ENCODE peak calls at places on chromosome 20, in nine cellular contexts. Z, C, N, V, G, U, T, L and E are unnamed samples. For H3K36me3, the result is how much of the 10 kb centered on the place peaks cover.

GRCh38 chr20:58470336-58470978 is 44.7 kb downstream of the APCDD1L start:
- DNase-seq in L (no peak), T (no peak), G (no peak), Z (no peak), N (no peak), U (no peak), C (no peak), V (no peak), E (no peak)

GRCh38 chr20:44552950-44553908 is 29.1 kb upstream of the PKIG start:
- DNase-seq in Z (no peak), N (peak), V (peak), C (no peak), U (no peak), L (no peak), T (peak), G (no peak), E (no peak)

GRCh38 chr20:20096421-20096820 is 44.1 kb downstream of the CFAP61 start:
- DNase-seq in T (no peak), C (no peak), U (no peak), N (no peak), G (no peak), Z (no peak), V (peak), L (no peak), E (no peak)

GRCh38 chr20:49276201-49276894 is 1.5 kb downstream of the ZNFX1 start:
- DNase-seq in L (peak), N (no peak), G (no peak), U (no peak), V (peak), T (peak), C (peak), Z (peak), E (no peak)

GRCh38 chr20:3383878-3384495 is 23.5 kb downstream of the DNAAF9 start:
- DNase-seq in T (no peak), U (no peak), C (no peak), Z (no peak), L (no peak), G (no peak), V (no peak), N (no peak), E (no peak)

GRCh38 chr20:48469026-48469425 is 358.8 kb downstream of the PREX1 start:
- DNase-seq in T (no peak), V (no peak), L (no peak), G (no peak), C (no peak), U (no peak), N (no peak), Z (no peak), E (no peak)

GRCh38 chr20:5504061-5504739 is 187.4 kb upstream of the PROKR2 start:
- DNase-seq in G (no peak), T (peak), C (peak), U (peak), Z (peak), N (peak), L (no peak), V (peak), E (peak)

GRCh38 chr20:63735859-63736718 is at the start of gene LIME1:
- DNase-seq in V (peak), T (no peak), Z (peak), U (no peak), G (no peak), L (peak), C (no peak), N (no peak), E (no peak)

GRCh38 chr20:45011108-45011526 is 44.8 kb downstream of the STK4 start:
- DNase-seq in C (peak), N (no peak), T (peak), L (peak), Z (peak), V (peak), G (peak), U (peak), E (no peak)

GRCh38 chr20:35662541-35662940 is 2.2 kb downstream of the CPNE1 start:
- DNase-seq in L (no peak), C (no peak), V (no peak), U (no peak), T (peak), G (no peak), N (no peak), Z (no peak), E (no peak)

GRCh38 chr20:10530883-10531282 is 95.8 kb downstream of the SLX4IP start:
- DNase-seq in L (no peak), Z (no peak), G (no peak), T (no peak), N (no peak), C (no peak), V (no peak), U (no peak), E (no peak)

GRCh38 chr20:58086763-58087566 is 141.5 kb downstream of the ANKRD60 start:
- DNase-seq in N (no peak), Z (peak), U (no peak), T (peak), C (peak), G (peak), V (peak), L (no peak), E (no peak)

GRCh38 chr20:50115591-50116367 is 2.8 kb upstream of the UBE2V1 start:
- DNase-seq in G (peak), U (peak), V (peak), Z (peak), N (peak), C (peak), L (peak), T (peak), E (peak)

GRCh38 chr20:6680854-6681253 is 86.6 kb upstream of the BMP2 start:
- DNase-seq in G (no peak), Z (no peak), U (no peak), V (no peak), L (no peak), N (no peak), T (no peak), C (no peak), E (no peak)

GRCh38 chr20:6680441-6680840 is 87.0 kb upstream of the BMP2 start:
- DNase-seq in T (no peak), U (no peak), G (no peak), N (no peak), L (no peak), V (no peak), Z (no peak), C (no peak), E (no peak)

GRCh38 chr20:6679086-6679485 is 88.4 kb upstream of the BMP2 start:
- DNase-seq in Z (no peak), C (no peak), U (no peak), N (no peak), V (no peak), G (no peak), T (peak), L (no peak), E (no peak)

GRCh38 chr20:6674831-6675230 is 92.7 kb upstream of the BMP2 start:
- DNase-seq in V (no peak), L (no peak), G (no peak), U (no peak), C (no peak), Z (no peak), N (no peak), T (no peak), E (no peak)

DNA sequence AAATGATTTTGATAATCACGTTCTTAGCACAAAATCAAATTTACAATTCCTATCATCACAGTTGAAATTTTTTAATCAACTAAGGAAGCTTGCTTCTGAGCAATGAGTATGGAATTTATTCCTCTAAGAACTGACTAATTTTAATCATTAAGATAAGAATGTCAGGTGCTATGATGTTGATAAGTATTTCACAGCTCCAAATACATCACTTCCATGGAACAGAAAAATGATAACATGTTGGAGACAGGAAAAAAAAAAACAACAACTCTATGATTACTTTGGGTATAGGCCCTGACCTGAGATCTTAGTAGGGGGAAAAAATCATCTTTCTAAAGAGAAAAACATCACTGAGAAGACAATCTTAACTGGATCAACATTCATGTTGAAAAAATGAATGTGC is 89.4 kb upstream of the BMP2 start:
- DNase-seq in U (no peak), G (no peak), Z (no peak), N (no peak), C (no peak), T (peak), V (no peak), L (no peak), E (no peak)
- H3K4me3 ChIP-seq in U (no peak), G (no peak), Z (no peak), N (no peak), C (no peak), T (no peak), V (no peak), L (no peak), E (no peak)

GRCh38 chr20:56348306-56348695 is 10.5 kb upstream of the FAM210B start:
- DNase-seq in Z (peak), T (peak), G (no peak), N (no peak), V (no peak), U (no peak), C (no peak), L (no peak), E (no peak)
- H3K36me3 ChIP-seq in Z (under half), T (under half), G (under half), N (under half), V (under half), U (under half), C (under half), L (under half), E (under half)

DNA sequence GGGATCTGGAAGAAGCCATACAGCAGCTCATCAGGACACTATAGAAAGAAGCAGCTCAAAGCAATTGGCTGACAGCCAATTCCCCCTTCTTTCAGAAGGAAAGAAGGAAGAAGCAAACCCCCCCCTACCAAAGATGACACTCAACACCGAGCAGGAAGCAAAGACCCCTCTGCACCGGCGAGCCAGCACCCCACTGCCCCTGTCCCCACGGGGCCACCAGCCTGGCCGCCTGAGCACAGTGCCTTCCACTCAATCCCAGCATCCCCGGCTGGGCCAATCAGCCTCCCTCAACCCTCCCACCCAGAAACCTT is 1.2 kb downstream of the REM1 start:
- DNase-seq in U (no peak), L (no peak), C (no peak), T (no peak), V (no peak), N (no peak), Z (no peak), G (no peak), E (no peak)
- H3K4me3 ChIP-seq in U (no peak), L (no peak), C (no peak), T (no peak), V (no peak), N (no peak), Z (no peak), G (no peak), E (peak)

DNA sequence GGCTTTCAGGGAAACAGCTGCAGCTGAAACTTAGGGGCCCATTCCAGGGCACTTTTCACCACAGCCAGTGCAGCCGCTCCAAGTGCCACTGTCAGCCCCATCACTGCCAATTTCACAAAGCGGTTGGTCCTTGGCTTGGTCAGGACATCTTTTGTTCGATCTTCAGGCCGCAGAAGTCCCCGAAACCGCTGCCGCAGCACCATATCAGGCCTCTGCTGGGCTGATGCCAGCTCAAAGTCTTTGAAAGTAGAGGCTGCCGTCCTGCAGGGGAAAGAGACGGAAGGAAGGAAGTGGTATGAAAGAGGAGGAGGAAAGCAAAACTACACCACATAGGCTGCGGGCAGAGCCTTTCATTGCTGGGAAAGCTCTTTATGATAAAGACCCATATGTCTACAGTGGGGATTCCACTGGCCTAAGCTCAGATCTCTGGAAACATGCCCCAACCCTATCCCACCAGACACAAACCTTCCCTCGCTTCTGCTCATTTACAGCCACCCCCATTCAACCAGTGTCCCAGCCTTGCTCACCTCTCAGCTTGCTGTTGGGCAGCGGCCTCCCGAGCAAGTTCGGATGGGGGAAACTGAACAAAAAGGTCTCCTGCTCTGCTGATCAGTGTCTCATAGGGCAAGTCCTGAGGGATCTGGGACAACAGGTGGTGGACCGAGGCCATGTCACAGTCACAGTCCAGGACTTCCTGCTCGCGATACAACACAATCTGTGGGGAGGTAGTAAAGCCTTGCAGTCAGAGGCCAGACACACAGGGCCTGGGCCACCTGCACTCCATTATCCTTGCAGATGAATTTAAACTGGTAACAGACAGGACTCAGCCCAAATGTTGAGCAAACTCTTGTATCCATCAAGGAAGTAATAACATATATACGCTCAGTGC is 23.5 kb downstream of the TBC1D20 start:
- DNase-seq in G (no peak), V (no peak), U (no peak), Z (peak), N (no peak), T (peak), C (no peak), L (peak), E (no peak)
- H3K36me3 ChIP-seq in G (half or more), V (half or more), U (under half), Z (under half), N (under half), T (under half), C (half or more), L (under half), E (half or more)

DNA sequence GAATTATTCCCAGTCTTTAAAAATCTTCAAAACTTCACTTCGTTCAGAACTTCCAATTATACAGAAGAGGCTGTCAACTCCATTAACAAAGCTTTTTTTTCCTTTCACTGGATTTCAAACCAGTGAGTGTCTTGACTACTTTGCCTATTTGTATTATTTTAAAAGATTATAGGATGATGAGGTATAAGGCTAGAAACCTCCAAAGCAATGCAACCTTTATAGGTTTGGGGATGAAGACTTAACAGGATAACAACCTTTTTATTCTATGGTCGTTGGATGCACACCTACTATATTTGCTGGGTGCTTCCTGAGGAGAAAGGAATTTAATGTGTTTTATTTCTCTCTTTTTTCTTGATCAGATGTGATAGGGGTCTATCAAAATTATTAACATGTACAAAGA is 1.9 kb upstream of the OVOL2 start:
- DNase-seq in L (no peak), N (no peak), C (no peak), V (no peak), G (no peak), T (no peak), U (no peak), Z (no peak), E (no peak)
- H3K4me3 ChIP-seq in L (no peak), N (no peak), C (no peak), V (no peak), G (peak), T (no peak), U (no peak), Z (peak), E (no peak)

DNA sequence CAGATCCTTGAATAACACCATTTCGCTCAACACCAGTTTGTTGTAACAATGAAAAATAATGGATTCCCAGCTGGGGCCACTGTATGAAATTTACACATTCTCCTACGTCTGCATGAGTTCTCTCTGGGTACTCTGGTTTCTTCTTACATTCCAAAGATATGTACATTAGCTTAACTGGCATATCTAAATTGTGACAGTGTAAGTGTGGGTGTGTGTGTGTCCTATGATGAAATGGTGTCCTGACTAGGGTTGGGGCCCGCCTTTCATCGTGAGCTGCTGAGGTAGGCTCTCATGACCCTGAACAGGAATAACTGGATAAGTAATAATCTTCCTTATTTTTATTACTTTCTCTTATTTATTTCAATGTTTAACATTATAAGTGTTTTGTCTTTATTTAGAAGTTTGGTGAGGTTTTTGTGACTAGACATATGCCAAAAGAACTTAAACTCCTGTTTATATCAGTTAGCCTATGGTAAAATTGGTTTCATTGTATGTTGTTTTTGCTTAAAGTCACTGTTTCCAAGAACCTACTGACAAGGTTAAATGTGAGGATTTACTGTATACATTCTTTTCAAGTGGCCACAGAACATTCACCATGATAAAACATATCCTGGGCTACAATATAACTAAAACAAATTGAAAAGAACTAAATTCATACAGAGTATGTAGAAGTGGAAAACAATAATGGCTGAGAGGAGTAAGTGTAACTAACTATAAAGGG is 42.4 kb downstream of the RBL1 start:
- DNase-seq in Z (no peak), T (no peak), N (no peak), L (no peak), U (no peak), V (no peak), G (no peak), C (no peak), E (no peak)
- H3K36me3 ChIP-seq in Z (under half), T (under half), N (under half), L (under half), U (under half), V (under half), G (under half), C (half or more), E (under half)

GRCh38 chr20:41308726-41309413 is 8.7 kb downstream of the ZHX3 start:
- DNase-seq in V (no peak), Z (peak), G (no peak), C (no peak), U (no peak), L (no peak), T (no peak), N (no peak), E (no peak)
- H3K4me3 ChIP-seq in V (no peak), Z (no peak), G (no peak), C (no peak), U (no peak), L (no peak), T (no peak), N (no peak), E (no peak)

DNA sequence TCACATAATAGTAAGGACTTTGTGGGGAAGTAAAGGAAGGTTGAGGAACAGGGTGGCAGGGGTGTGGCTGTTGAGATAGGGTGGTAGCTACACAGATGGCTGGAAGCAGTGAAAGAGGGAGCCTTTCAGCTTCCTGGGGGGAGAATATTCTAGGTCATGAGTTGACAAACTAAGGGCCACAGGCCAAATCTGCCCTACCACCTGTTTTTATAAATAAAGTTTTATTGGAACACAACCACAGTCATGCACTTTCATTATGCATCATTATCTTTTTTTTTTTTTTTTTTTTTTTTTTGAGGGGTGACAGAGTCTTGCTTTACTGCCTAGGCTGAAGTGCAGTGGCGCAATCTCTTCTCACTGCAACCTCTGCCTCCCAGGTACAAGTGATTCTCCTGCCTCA is 243.1 kb downstream of the NFATC2 start:
- DNase-seq in Z (no peak), V (no peak), N (no peak), U (no peak), T (no peak), G (no peak), L (no peak), C (no peak), E (no peak)
- H3K36me3 ChIP-seq in Z (under half), V (under half), N (under half), U (under half), T (under half), G (under half), L (under half), C (under half), E (under half)

DNA sequence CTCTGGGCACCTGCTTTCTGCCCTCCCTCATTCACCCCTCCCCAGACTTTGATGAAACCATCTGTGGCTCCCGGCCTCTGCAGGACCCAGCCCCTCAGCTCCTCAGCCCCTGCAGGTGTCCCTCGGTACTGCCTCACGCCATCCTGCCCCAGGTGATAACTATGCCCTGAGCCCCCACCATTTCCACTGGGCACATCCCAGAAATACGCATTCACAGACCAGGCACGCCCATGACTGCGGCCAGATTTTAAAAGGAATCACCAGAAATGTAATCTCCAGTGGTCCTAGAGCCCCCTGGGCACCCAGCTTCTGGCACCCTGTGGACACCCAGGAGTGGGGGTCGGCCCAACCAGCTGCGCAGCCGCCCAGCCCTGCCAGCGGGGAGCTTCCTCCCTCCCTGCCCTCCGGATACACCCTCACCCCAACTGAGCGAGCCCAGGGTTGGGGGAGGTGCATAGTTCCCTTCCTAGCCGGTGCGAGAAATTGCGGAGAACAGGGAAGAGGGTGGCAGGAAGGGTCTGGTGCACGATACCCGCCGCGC is 585 bp upstream of the NTSR1 start:
- DNase-seq in C (no peak), U (no peak), L (no peak), Z (no peak), G (peak), N (no peak), T (no peak), V (peak), E (no peak)
- H3K4me3 ChIP-seq in C (no peak), U (no peak), L (no peak), Z (no peak), G (peak), N (no peak), T (no peak), V (no peak), E (no peak)